ENCODE peak calls at places on chromosomes 1 and 21, in seven cellular contexts. T is germinal center, O is caudate nucleus, D is NB4, H is right lobe of liver, K is left cardiac atrium, W is T-helper 1 cell. M is an unnamed sample.

GRCh38 chr1:180117764-180118116 is 36.9 kb upstream of the QSOX1 start:
- DNase-seq in T (no peak), O (no peak), D (no peak), H (no peak), K (peak), W (no peak), M (no peak)

GRCh38 chr1:8666394-8667167 is 150.9 kb downstream of the RERE start:
- DNase-seq in T (no peak), O (no peak), D (no peak), H (no peak), K (no peak), W (no peak), M (no peak)

GRCh38 chr21:36968414-36968813 is 1.9 kb upstream of the HLCS start:
- DNase-seq in T (no peak), O (no peak), D (no peak), H (no peak), K (no peak), W (no peak), M (no peak)

GRCh38 chr1:201649776-201650607 is 111.1 kb downstream of the NAV1 start:
- DNase-seq in T (peak), O (peak), D (no peak), H (peak), K (peak), W (no peak), M (no peak)

GRCh38 chr1:160104520-160104885 is 6.1 kb upstream of the IGSF8 start:
- DNase-seq in T (no peak), O (peak), D (peak), H (no peak), K (no peak), W (no peak), M (no peak)

GRCh38 chr1:145792484-145792883 is 31.4 kb downstream of the RNF115 start:
- DNase-seq in T (no peak), O (no peak), D (no peak), H (no peak), K (no peak), W (no peak), M (no peak)

GRCh38 chr21:45294509-45295291 is 7.0 kb upstream of the POFUT2 start:
- DNase-seq in T (no peak), O (no peak), D (no peak), H (peak), K (peak), W (no peak), M (no peak)

GRCh38 chr1:29355375-29355774 is 119.1 kb downstream of the PTPRU start:
- DNase-seq in T (no peak), O (no peak), D (no peak), H (no peak), K (no peak), W (no peak), M (no peak)

GRCh38 chr1:248923932-248924331 is 17.9 kb downstream of the PGBD2 start:
- DNase-seq in T (no peak), O (no peak), D (no peak), H (no peak), K (no peak), W (no peak), M (no peak)

GRCh38 chr21:44428281-44428942 is 26.9 kb upstream of the LRRC3 start:
- DNase-seq in T (peak), O (no peak), D (peak), H (peak), K (no peak), W (peak), M (peak)

GRCh38 chr21:28804089-28804670 is 188.5 kb downstream of the LTN1 start:
- DNase-seq in T (no peak), O (no peak), D (no peak), H (no peak), K (no peak), W (no peak), M (no peak)

GRCh38 chr1:107228704-107229103 is 87.9 kb downstream of the NTNG1 start:
- DNase-seq in T (no peak), O (no peak), D (no peak), H (no peak), K (no peak), W (no peak), M (no peak)

GRCh38 chr21:44509539-44509938 is 30.5 kb downstream of the KRTAP10-1 start:
- DNase-seq in T (no peak), O (no peak), D (peak), H (peak), K (peak), W (no peak), M (no peak)

GRCh38 chr1:89911186-89911976 is 83.5 kb upstream of the ZNF326 start:
- DNase-seq in T (no peak), O (no peak), D (no peak), H (no peak), K (no peak), W (no peak), M (no peak)

GRCh38 chr1:59475737-59476136 is 178.8 kb downstream of the FGGY start:
- DNase-seq in T (no peak), O (no peak), D (peak), H (no peak), K (no peak), W (no peak), M (no peak)

GRCh38 chr1:178341218-178341956 is 155.4 kb downstream of the CLEC20A start:
- DNase-seq in T (no peak), O (no peak), D (no peak), H (no peak), K (peak), W (no peak), M (no peak)

GRCh38 chr1:226195144-226195543 is 8.6 kb upstream of the ACBD3 start:
- DNase-seq in T (no peak), O (peak), D (no peak), H (no peak), K (no peak), W (no peak), M (no peak)

GRCh38 chr21:29405503-29406122 is 106.9 kb downstream of the BACH1 start:
- DNase-seq in T (no peak), O (no peak), D (no peak), H (no peak), K (no peak), W (no peak), M (no peak)

GRCh38 chr1:184801503-184801902 is 46.8 kb upstream of the EDEM3 start:
- DNase-seq in T (no peak), O (no peak), D (no peak), H (peak), K (no peak), W (no peak), M (no peak)

GRCh38 chr1:227937031-227937430 is 10.7 kb downstream of the WNT9A start:
- DNase-seq in T (no peak), O (no peak), D (no peak), H (peak), K (no peak), W (no peak), M (no peak)

GRCh38 chr1:200866521-200866920 is 6.3 kb upstream of the GPR25 start:
- DNase-seq in T (no peak), O (no peak), D (no peak), H (no peak), K (no peak), W (no peak), M (no peak)

GRCh38 chr1:210558302-210558701 is 229.6 kb downstream of the HHAT start:
- DNase-seq in T (no peak), O (no peak), D (no peak), H (peak), K (peak), W (no peak), M (no peak)

GRCh38 chr1:39491146-39491921 is at the start of gene BMP8A:
- DNase-seq in T (peak), O (no peak), D (peak), H (peak), K (peak), W (peak), M (peak)

GRCh38 chr1:43067856-43068751 is 104.0 kb downstream of the EBNA1BP2 start:
- DNase-seq in T (peak), O (no peak), D (peak), H (no peak), K (no peak), W (peak), M (no peak)

M was measured in effector memory CD8-positive, alpha-beta T cell.